ENCODE peak calls at places on chromosomes 7 and 10, in ten cellular contexts. One of them, this sample, is unnamed.

GRCh38 chr10:88152720-88153119 is 289.3 kb downstream of the PTEN start:
- DNase-seq in stimulated activated CD8-positive, alpha-beta memory T cell treated with anti-CD3 and anti-CD28 coated beads, Interleukin-4, amount 100 ng/mL, for 1 hour: no peak
- DNase-seq in left kidney: no peak
- DNase-seq in activated naive CD4-positive, alpha-beta T cell: peak; percentile 1
- DNase-seq in naive thymus-derived CD4-positive, alpha-beta T cell: no peak
- DNase-seq in adrenal gland: peak; percentile 35
- DNase-seq in stimulated activated CD4-positive, alpha-beta T cell treated with anti-CD3 and anti-CD28 coated beads, TNF-alpha, amount 100 ng/mL, for 1 hour: no peak
- DNase-seq in spleen: no peak
- DNase-seq in activated T-cell treated with anti-CD3 and anti-CD28 coated beads, Interleukin-2, amount 50 U/mL, for 24 hours: peak; percentile 59
- DNase-seq in GM12878: peak; percentile 40
- DNase-seq in this sample: no peak

GRCh38 chr7:23713285-23714235 is 3.5 kb downstream of the STK31 start:
- DNase-seq in stimulated activated CD8-positive, alpha-beta memory T cell treated with anti-CD3 and anti-CD28 coated beads, Interleukin-4, amount 100 ng/mL, for 1 hour: no peak
- DNase-seq in left kidney: no peak
- DNase-seq in activated naive CD4-positive, alpha-beta T cell: no peak
- DNase-seq in naive thymus-derived CD4-positive, alpha-beta T cell: no peak
- DNase-seq in adrenal gland: no peak
- DNase-seq in stimulated activated CD4-positive, alpha-beta T cell treated with anti-CD3 and anti-CD28 coated beads, TNF-alpha, amount 100 ng/mL, for 1 hour: no peak
- DNase-seq in spleen: no peak
- DNase-seq in activated T-cell treated with anti-CD3 and anti-CD28 coated beads, Interleukin-2, amount 50 U/mL, for 24 hours: no peak
- DNase-seq in GM12878: no peak
- DNase-seq in this sample: no peak

GRCh38 chr10:12264204-12264908 is 68.4 kb downstream of the CDC123 start:
- DNase-seq in stimulated activated CD8-positive, alpha-beta memory T cell treated with anti-CD3 and anti-CD28 coated beads, Interleukin-4, amount 100 ng/mL, for 1 hour: no peak
- DNase-seq in left kidney: peak; percentile 91
- DNase-seq in activated naive CD4-positive, alpha-beta T cell: peak; percentile 34
- DNase-seq in naive thymus-derived CD4-positive, alpha-beta T cell: peak; percentile 56
- DNase-seq in adrenal gland: peak; percentile 57
- DNase-seq in stimulated activated CD4-positive, alpha-beta T cell treated with anti-CD3 and anti-CD28 coated beads, TNF-alpha, amount 100 ng/mL, for 1 hour: peak; percentile 40
- DNase-seq in spleen: peak; percentile 95
- DNase-seq in activated T-cell treated with anti-CD3 and anti-CD28 coated beads, Interleukin-2, amount 50 U/mL, for 24 hours: peak; percentile 84
- DNase-seq in GM12878: peak; percentile 99
- DNase-seq in this sample: peak; percentile 64

GRCh38 chr10:18793951-18794350 is 134.7 kb downstream of the ARL5B start:
- DNase-seq in stimulated activated CD8-positive, alpha-beta memory T cell treated with anti-CD3 and anti-CD28 coated beads, Interleukin-4, amount 100 ng/mL, for 1 hour: no peak
- DNase-seq in left kidney: peak; percentile 41
- DNase-seq in activated naive CD4-positive, alpha-beta T cell: no peak
- DNase-seq in naive thymus-derived CD4-positive, alpha-beta T cell: no peak
- DNase-seq in adrenal gland: no peak
- DNase-seq in stimulated activated CD4-positive, alpha-beta T cell treated with anti-CD3 and anti-CD28 coated beads, TNF-alpha, amount 100 ng/mL, for 1 hour: no peak
- DNase-seq in spleen: no peak
- DNase-seq in activated T-cell treated with anti-CD3 and anti-CD28 coated beads, Interleukin-2, amount 50 U/mL, for 24 hours: no peak
- DNase-seq in GM12878: no peak
- DNase-seq in this sample: no peak

GRCh38 chr7:44891372-44891771 is 6.0 kb upstream of the PURB start:
- DNase-seq in stimulated activated CD8-positive, alpha-beta memory T cell treated with anti-CD3 and anti-CD28 coated beads, Interleukin-4, amount 100 ng/mL, for 1 hour: peak; percentile 14
- DNase-seq in left kidney: no peak
- DNase-seq in activated naive CD4-positive, alpha-beta T cell: no peak
- DNase-seq in naive thymus-derived CD4-positive, alpha-beta T cell: no peak
- DNase-seq in adrenal gland: no peak
- DNase-seq in stimulated activated CD4-positive, alpha-beta T cell treated with anti-CD3 and anti-CD28 coated beads, TNF-alpha, amount 100 ng/mL, for 1 hour: no peak
- DNase-seq in spleen: no peak
- DNase-seq in activated T-cell treated with anti-CD3 and anti-CD28 coated beads, Interleukin-2, amount 50 U/mL, for 24 hours: peak; percentile 58
- DNase-seq in GM12878: no peak
- DNase-seq in this sample: no peak

GRCh38 chr7:30681262-30682130 is 760 bp downstream of the CRHR2 start:
- DNase-seq in stimulated activated CD8-positive, alpha-beta memory T cell treated with anti-CD3 and anti-CD28 coated beads, Interleukin-4, amount 100 ng/mL, for 1 hour: no peak
- DNase-seq in left kidney: peak; percentile 39
- DNase-seq in activated naive CD4-positive, alpha-beta T cell: no peak
- DNase-seq in naive thymus-derived CD4-positive, alpha-beta T cell: no peak
- DNase-seq in adrenal gland: no peak
- DNase-seq in stimulated activated CD4-positive, alpha-beta T cell treated with anti-CD3 and anti-CD28 coated beads, TNF-alpha, amount 100 ng/mL, for 1 hour: no peak
- DNase-seq in spleen: no peak
- DNase-seq in activated T-cell treated with anti-CD3 and anti-CD28 coated beads, Interleukin-2, amount 50 U/mL, for 24 hours: peak; percentile 41
- DNase-seq in GM12878: no peak
- DNase-seq in this sample: no peak

GRCh38 chr10:3452683-3453388 is 280.3 kb upstream of the PITRM1 start:
- DNase-seq in stimulated activated CD8-positive, alpha-beta memory T cell treated with anti-CD3 and anti-CD28 coated beads, Interleukin-4, amount 100 ng/mL, for 1 hour: no peak
- DNase-seq in left kidney: no peak
- DNase-seq in activated naive CD4-positive, alpha-beta T cell: no peak
- DNase-seq in naive thymus-derived CD4-positive, alpha-beta T cell: no peak
- DNase-seq in adrenal gland: no peak
- DNase-seq in stimulated activated CD4-positive, alpha-beta T cell treated with anti-CD3 and anti-CD28 coated beads, TNF-alpha, amount 100 ng/mL, for 1 hour: no peak
- DNase-seq in spleen: no peak
- DNase-seq in activated T-cell treated with anti-CD3 and anti-CD28 coated beads, Interleukin-2, amount 50 U/mL, for 24 hours: no peak
- DNase-seq in GM12878: no peak
- DNase-seq in this sample: no peak

GRCh38 chr10:74244097-74244685 is 93.2 kb downstream of the ADK start:
- DNase-seq in stimulated activated CD8-positive, alpha-beta memory T cell treated with anti-CD3 and anti-CD28 coated beads, Interleukin-4, amount 100 ng/mL, for 1 hour: no peak
- DNase-seq in left kidney: peak; percentile 39
- DNase-seq in activated naive CD4-positive, alpha-beta T cell: no peak
- DNase-seq in naive thymus-derived CD4-positive, alpha-beta T cell: no peak
- DNase-seq in adrenal gland: no peak
- DNase-seq in stimulated activated CD4-positive, alpha-beta T cell treated with anti-CD3 and anti-CD28 coated beads, TNF-alpha, amount 100 ng/mL, for 1 hour: no peak
- DNase-seq in spleen: no peak
- DNase-seq in activated T-cell treated with anti-CD3 and anti-CD28 coated beads, Interleukin-2, amount 50 U/mL, for 24 hours: no peak
- DNase-seq in GM12878: no peak
- DNase-seq in this sample: peak; percentile 17

GRCh38 chr10:88207121-88207546 is 343.7 kb downstream of the PTEN start:
- DNase-seq in stimulated activated CD8-positive, alpha-beta memory T cell treated with anti-CD3 and anti-CD28 coated beads, Interleukin-4, amount 100 ng/mL, for 1 hour: no peak
- DNase-seq in left kidney: no peak
- DNase-seq in activated naive CD4-positive, alpha-beta T cell: no peak
- DNase-seq in naive thymus-derived CD4-positive, alpha-beta T cell: no peak
- DNase-seq in adrenal gland: no peak
- DNase-seq in stimulated activated CD4-positive, alpha-beta T cell treated with anti-CD3 and anti-CD28 coated beads, TNF-alpha, amount 100 ng/mL, for 1 hour: no peak
- DNase-seq in spleen: no peak
- DNase-seq in activated T-cell treated with anti-CD3 and anti-CD28 coated beads, Interleukin-2, amount 50 U/mL, for 24 hours: no peak
- DNase-seq in GM12878: no peak
- DNase-seq in this sample: no peak

GRCh38 chr7:100544949-100545635 is 6.1 kb downstream of the AGFG2 start:
- DNase-seq in stimulated activated CD8-positive, alpha-beta memory T cell treated with anti-CD3 and anti-CD28 coated beads, Interleukin-4, amount 100 ng/mL, for 1 hour: no peak
- DNase-seq in left kidney: no peak
- DNase-seq in activated naive CD4-positive, alpha-beta T cell: no peak
- DNase-seq in naive thymus-derived CD4-positive, alpha-beta T cell: no peak
- DNase-seq in adrenal gland: peak; percentile 55
- DNase-seq in stimulated activated CD4-positive, alpha-beta T cell treated with anti-CD3 and anti-CD28 coated beads, TNF-alpha, amount 100 ng/mL, for 1 hour: no peak
- DNase-seq in spleen: no peak
- DNase-seq in activated T-cell treated with anti-CD3 and anti-CD28 coated beads, Interleukin-2, amount 50 U/mL, for 24 hours: no peak
- DNase-seq in GM12878: no peak
- DNase-seq in this sample: no peak

GRCh38 chr7:140179339-140179738 is 2.6 kb upstream of the KDM7A start:
- DNase-seq in stimulated activated CD8-positive, alpha-beta memory T cell treated with anti-CD3 and anti-CD28 coated beads, Interleukin-4, amount 100 ng/mL, for 1 hour: no peak
- DNase-seq in left kidney: no peak
- DNase-seq in activated naive CD4-positive, alpha-beta T cell: no peak
- DNase-seq in naive thymus-derived CD4-positive, alpha-beta T cell: no peak
- DNase-seq in adrenal gland: no peak
- DNase-seq in stimulated activated CD4-positive, alpha-beta T cell treated with anti-CD3 and anti-CD28 coated beads, TNF-alpha, amount 100 ng/mL, for 1 hour: no peak
- DNase-seq in spleen: no peak
- DNase-seq in activated T-cell treated with anti-CD3 and anti-CD28 coated beads, Interleukin-2, amount 50 U/mL, for 24 hours: no peak
- DNase-seq in GM12878: no peak
- DNase-seq in this sample: no peak

GRCh38 chr7:132176719-132177118 is 399.6 kb downstream of the PLXNA4 start:
- DNase-seq in stimulated activated CD8-positive, alpha-beta memory T cell treated with anti-CD3 and anti-CD28 coated beads, Interleukin-4, amount 100 ng/mL, for 1 hour: no peak
- DNase-seq in left kidney: no peak
- DNase-seq in activated naive CD4-positive, alpha-beta T cell: no peak
- DNase-seq in naive thymus-derived CD4-positive, alpha-beta T cell: no peak
- DNase-seq in adrenal gland: no peak
- DNase-seq in stimulated activated CD4-positive, alpha-beta T cell treated with anti-CD3 and anti-CD28 coated beads, TNF-alpha, amount 100 ng/mL, for 1 hour: no peak
- DNase-seq in spleen: peak; percentile 17
- DNase-seq in activated T-cell treated with anti-CD3 and anti-CD28 coated beads, Interleukin-2, amount 50 U/mL, for 24 hours: no peak
- DNase-seq in GM12878: no peak
- DNase-seq in this sample: no peak

GRCh38 chr7:96388620-96389383 is 66.9 kb upstream of the SLC25A13 start:
- DNase-seq in stimulated activated CD8-positive, alpha-beta memory T cell treated with anti-CD3 and anti-CD28 coated beads, Interleukin-4, amount 100 ng/mL, for 1 hour: no peak
- DNase-seq in left kidney: peak; percentile 31
- DNase-seq in activated naive CD4-positive, alpha-beta T cell: no peak
- DNase-seq in naive thymus-derived CD4-positive, alpha-beta T cell: no peak
- DNase-seq in adrenal gland: peak; percentile 34
- DNase-seq in stimulated activated CD4-positive, alpha-beta T cell treated with anti-CD3 and anti-CD28 coated beads, TNF-alpha, amount 100 ng/mL, for 1 hour: no peak
- DNase-seq in spleen: no peak
- DNase-seq in activated T-cell treated with anti-CD3 and anti-CD28 coated beads, Interleukin-2, amount 50 U/mL, for 24 hours: no peak
- DNase-seq in GM12878: no peak
- DNase-seq in this sample: no peak

GRCh38 chr10:43683451-43684197 is 34.9 kb upstream of the ZNF32 start:
- DNase-seq in stimulated activated CD8-positive, alpha-beta memory T cell treated with anti-CD3 and anti-CD28 coated beads, Interleukin-4, amount 100 ng/mL, for 1 hour: no peak
- DNase-seq in left kidney: peak; percentile 60
- DNase-seq in activated naive CD4-positive, alpha-beta T cell: no peak
- DNase-seq in naive thymus-derived CD4-positive, alpha-beta T cell: no peak
- DNase-seq in adrenal gland: no peak
- DNase-seq in stimulated activated CD4-positive, alpha-beta T cell treated with anti-CD3 and anti-CD28 coated beads, TNF-alpha, amount 100 ng/mL, for 1 hour: no peak
- DNase-seq in spleen: no peak
- DNase-seq in activated T-cell treated with anti-CD3 and anti-CD28 coated beads, Interleukin-2, amount 50 U/mL, for 24 hours: no peak
- DNase-seq in GM12878: no peak
- DNase-seq in this sample: no peak

GRCh38 chr7:144738708-144739314 is 97.0 kb downstream of the TPK1 start:
- DNase-seq in stimulated activated CD8-positive, alpha-beta memory T cell treated with anti-CD3 and anti-CD28 coated beads, Interleukin-4, amount 100 ng/mL, for 1 hour: no peak
- DNase-seq in left kidney: peak; percentile 65
- DNase-seq in activated naive CD4-positive, alpha-beta T cell: no peak
- DNase-seq in naive thymus-derived CD4-positive, alpha-beta T cell: no peak
- DNase-seq in adrenal gland: no peak
- DNase-seq in stimulated activated CD4-positive, alpha-beta T cell treated with anti-CD3 and anti-CD28 coated beads, TNF-alpha, amount 100 ng/mL, for 1 hour: peak; percentile 3
- DNase-seq in spleen: no peak
- DNase-seq in activated T-cell treated with anti-CD3 and anti-CD28 coated beads, Interleukin-2, amount 50 U/mL, for 24 hours: no peak
- DNase-seq in GM12878: no peak
- DNase-seq in this sample: peak; percentile 3

GRCh38 chr7:23530901-23531793 is 634 bp downstream of the TRA2A start:
- DNase-seq in stimulated activated CD8-positive, alpha-beta memory T cell treated with anti-CD3 and anti-CD28 coated beads, Interleukin-4, amount 100 ng/mL, for 1 hour: peak; percentile 22
- DNase-seq in left kidney: peak; percentile 89
- DNase-seq in activated naive CD4-positive, alpha-beta T cell: peak; percentile 42
- DNase-seq in naive thymus-derived CD4-positive, alpha-beta T cell: peak; percentile 37
- DNase-seq in adrenal gland: peak; percentile 66
- DNase-seq in stimulated activated CD4-positive, alpha-beta T cell treated with anti-CD3 and anti-CD28 coated beads, TNF-alpha, amount 100 ng/mL, for 1 hour: no peak
- DNase-seq in spleen: peak; percentile 91
- DNase-seq in activated T-cell treated with anti-CD3 and anti-CD28 coated beads, Interleukin-2, amount 50 U/mL, for 24 hours: peak; percentile 74
- DNase-seq in GM12878: no peak
- DNase-seq in this sample: peak; percentile 15

GRCh38 chr7:80890391-80890790 is 28.5 kb downstream of the SEMA3C start:
- DNase-seq in stimulated activated CD8-positive, alpha-beta memory T cell treated with anti-CD3 and anti-CD28 coated beads, Interleukin-4, amount 100 ng/mL, for 1 hour: no peak
- DNase-seq in left kidney: no peak
- DNase-seq in activated naive CD4-positive, alpha-beta T cell: no peak
- DNase-seq in naive thymus-derived CD4-positive, alpha-beta T cell: no peak
- DNase-seq in adrenal gland: no peak
- DNase-seq in stimulated activated CD4-positive, alpha-beta T cell treated with anti-CD3 and anti-CD28 coated beads, TNF-alpha, amount 100 ng/mL, for 1 hour: no peak
- DNase-seq in spleen: no peak
- DNase-seq in activated T-cell treated with anti-CD3 and anti-CD28 coated beads, Interleukin-2, amount 50 U/mL, for 24 hours: no peak
- DNase-seq in GM12878: no peak
- DNase-seq in this sample: no peak

GRCh38 chr7:121395494-121395960 is 581 bp downstream of the FAM3C start:
- DNase-seq in stimulated activated CD8-positive, alpha-beta memory T cell treated with anti-CD3 and anti-CD28 coated beads, Interleukin-4, amount 100 ng/mL, for 1 hour: peak; percentile 9
- DNase-seq in left kidney: no peak
- DNase-seq in activated naive CD4-positive, alpha-beta T cell: peak; percentile 21
- DNase-seq in naive thymus-derived CD4-positive, alpha-beta T cell: peak; percentile 37
- DNase-seq in adrenal gland: peak; percentile 16
- DNase-seq in stimulated activated CD4-positive, alpha-beta T cell treated with anti-CD3 and anti-CD28 coated beads, TNF-alpha, amount 100 ng/mL, for 1 hour: peak; percentile 4
- DNase-seq in spleen: peak; percentile 91
- DNase-seq in activated T-cell treated with anti-CD3 and anti-CD28 coated beads, Interleukin-2, amount 50 U/mL, for 24 hours: no peak
- DNase-seq in GM12878: no peak
- DNase-seq in this sample: peak; percentile 25

GRCh38 chr10:63464402-63465292 is 1.1 kb downstream of the JMJD1C start:
- DNase-seq in stimulated activated CD8-positive, alpha-beta memory T cell treated with anti-CD3 and anti-CD28 coated beads, Interleukin-4, amount 100 ng/mL, for 1 hour: no peak
- DNase-seq in left kidney: peak; percentile 10
- DNase-seq in activated naive CD4-positive, alpha-beta T cell: no peak
- DNase-seq in naive thymus-derived CD4-positive, alpha-beta T cell: no peak
- DNase-seq in adrenal gland: no peak
- DNase-seq in stimulated activated CD4-positive, alpha-beta T cell treated with anti-CD3 and anti-CD28 coated beads, TNF-alpha, amount 100 ng/mL, for 1 hour: no peak
- DNase-seq in spleen: no peak
- DNase-seq in activated T-cell treated with anti-CD3 and anti-CD28 coated beads, Interleukin-2, amount 50 U/mL, for 24 hours: no peak
- DNase-seq in GM12878: no peak
- DNase-seq in this sample: no peak

GRCh38 chr7:140390034-140390433 is 8.3 kb downstream of the SLC37A3 start:
- DNase-seq in stimulated activated CD8-positive, alpha-beta memory T cell treated with anti-CD3 and anti-CD28 coated beads, Interleukin-4, amount 100 ng/mL, for 1 hour: no peak
- DNase-seq in left kidney: no peak
- DNase-seq in activated naive CD4-positive, alpha-beta T cell: no peak
- DNase-seq in naive thymus-derived CD4-positive, alpha-beta T cell: no peak
- DNase-seq in adrenal gland: no peak
- DNase-seq in stimulated activated CD4-positive, alpha-beta T cell treated with anti-CD3 and anti-CD28 coated beads, TNF-alpha, amount 100 ng/mL, for 1 hour: no peak
- DNase-seq in spleen: no peak
- DNase-seq in activated T-cell treated with anti-CD3 and anti-CD28 coated beads, Interleukin-2, amount 50 U/mL, for 24 hours: no peak
- DNase-seq in GM12878: no peak
- DNase-seq in this sample: no peak

GRCh38 chr10:102704915-102705314 is 9.3 kb downstream of the ARL3 start:
- DNase-seq in stimulated activated CD8-positive, alpha-beta memory T cell treated with anti-CD3 and anti-CD28 coated beads, Interleukin-4, amount 100 ng/mL, for 1 hour: no peak
- DNase-seq in left kidney: no peak
- DNase-seq in activated naive CD4-positive, alpha-beta T cell: no peak
- DNase-seq in naive thymus-derived CD4-positive, alpha-beta T cell: no peak
- DNase-seq in adrenal gland: no peak
- DNase-seq in stimulated activated CD4-positive, alpha-beta T cell treated with anti-CD3 and anti-CD28 coated beads, TNF-alpha, amount 100 ng/mL, for 1 hour: no peak
- DNase-seq in spleen: no peak
- DNase-seq in activated T-cell treated with anti-CD3 and anti-CD28 coated beads, Interleukin-2, amount 50 U/mL, for 24 hours: no peak
- DNase-seq in GM12878: no peak
- DNase-seq in this sample: no peak

GRCh38 chr10:131422731-131423130 is 111.2 kb upstream of the TCERG1L start:
- DNase-seq in stimulated activated CD8-positive, alpha-beta memory T cell treated with anti-CD3 and anti-CD28 coated beads, Interleukin-4, amount 100 ng/mL, for 1 hour: no peak
- DNase-seq in left kidney: no peak
- DNase-seq in activated naive CD4-positive, alpha-beta T cell: no peak
- DNase-seq in naive thymus-derived CD4-positive, alpha-beta T cell: no peak
- DNase-seq in adrenal gland: no peak
- DNase-seq in stimulated activated CD4-positive, alpha-beta T cell treated with anti-CD3 and anti-CD28 coated beads, TNF-alpha, amount 100 ng/mL, for 1 hour: no peak
- DNase-seq in spleen: peak; percentile 69
- DNase-seq in activated T-cell treated with anti-CD3 and anti-CD28 coated beads, Interleukin-2, amount 50 U/mL, for 24 hours: no peak
- DNase-seq in GM12878: no peak
- DNase-seq in this sample: no peak

GRCh38 chr7:52826515-52826914 is 208.9 kb upstream of the POM121L12 start:
- DNase-seq in stimulated activated CD8-positive, alpha-beta memory T cell treated with anti-CD3 and anti-CD28 coated beads, Interleukin-4, amount 100 ng/mL, for 1 hour: no peak
- DNase-seq in left kidney: no peak
- DNase-seq in activated naive CD4-positive, alpha-beta T cell: no peak
- DNase-seq in naive thymus-derived CD4-positive, alpha-beta T cell: no peak
- DNase-seq in adrenal gland: no peak
- DNase-seq in stimulated activated CD4-positive, alpha-beta T cell treated with anti-CD3 and anti-CD28 coated beads, TNF-alpha, amount 100 ng/mL, for 1 hour: no peak
- DNase-seq in spleen: no peak
- DNase-seq in activated T-cell treated with anti-CD3 and anti-CD28 coated beads, Interleukin-2, amount 50 U/mL, for 24 hours: no peak
- DNase-seq in GM12878: peak; percentile 2
- DNase-seq in this sample: no peak

GRCh38 chr7:4549681-4550080 is 132.4 kb upstream of the FOXK1 start:
- DNase-seq in stimulated activated CD8-positive, alpha-beta memory T cell treated with anti-CD3 and anti-CD28 coated beads, Interleukin-4, amount 100 ng/mL, for 1 hour: no peak
- DNase-seq in left kidney: no peak
- DNase-seq in activated naive CD4-positive, alpha-beta T cell: no peak
- DNase-seq in naive thymus-derived CD4-positive, alpha-beta T cell: no peak
- DNase-seq in adrenal gland: peak; percentile 17
- DNase-seq in stimulated activated CD4-positive, alpha-beta T cell treated with anti-CD3 and anti-CD28 coated beads, TNF-alpha, amount 100 ng/mL, for 1 hour: no peak
- DNase-seq in spleen: no peak
- DNase-seq in activated T-cell treated with anti-CD3 and anti-CD28 coated beads, Interleukin-2, amount 50 U/mL, for 24 hours: no peak
- DNase-seq in GM12878: no peak
- DNase-seq in this sample: peak; percentile 29

GRCh38 chr10:119535837-119536507 is 6.5 kb downstream of the RGS10 start:
- DNase-seq in stimulated activated CD8-positive, alpha-beta memory T cell treated with anti-CD3 and anti-CD28 coated beads, Interleukin-4, amount 100 ng/mL, for 1 hour: no peak
- DNase-seq in left kidney: no peak
- DNase-seq in activated naive CD4-positive, alpha-beta T cell: no peak
- DNase-seq in naive thymus-derived CD4-positive, alpha-beta T cell: no peak
- DNase-seq in adrenal gland: no peak
- DNase-seq in stimulated activated CD4-positive, alpha-beta T cell treated with anti-CD3 and anti-CD28 coated beads, TNF-alpha, amount 100 ng/mL, for 1 hour: no peak
- DNase-seq in spleen: no peak
- DNase-seq in activated T-cell treated with anti-CD3 and anti-CD28 coated beads, Interleukin-2, amount 50 U/mL, for 24 hours: no peak
- DNase-seq in GM12878: no peak
- DNase-seq in this sample: no peak

GRCh38 chr7:116554436-116554835 is 29.6 kb downstream of the CAV1 start:
- DNase-seq in stimulated activated CD8-positive, alpha-beta memory T cell treated with anti-CD3 and anti-CD28 coated beads, Interleukin-4, amount 100 ng/mL, for 1 hour: no peak
- DNase-seq in left kidney: no peak
- DNase-seq in activated naive CD4-positive, alpha-beta T cell: no peak
- DNase-seq in naive thymus-derived CD4-positive, alpha-beta T cell: no peak
- DNase-seq in adrenal gland: no peak
- DNase-seq in stimulated activated CD4-positive, alpha-beta T cell treated with anti-CD3 and anti-CD28 coated beads, TNF-alpha, amount 100 ng/mL, for 1 hour: no peak
- DNase-seq in spleen: no peak
- DNase-seq in activated T-cell treated with anti-CD3 and anti-CD28 coated beads, Interleukin-2, amount 50 U/mL, for 24 hours: no peak
- DNase-seq in GM12878: no peak
- DNase-seq in this sample: no peak

GRCh38 chr10:118472415-118472814 is 123.0 kb downstream of the PRLHR start:
- DNase-seq in stimulated activated CD8-positive, alpha-beta memory T cell treated with anti-CD3 and anti-CD28 coated beads, Interleukin-4, amount 100 ng/mL, for 1 hour: no peak
- DNase-seq in left kidney: no peak
- DNase-seq in activated naive CD4-positive, alpha-beta T cell: no peak
- DNase-seq in naive thymus-derived CD4-positive, alpha-beta T cell: no peak
- DNase-seq in adrenal gland: no peak
- DNase-seq in stimulated activated CD4-positive, alpha-beta T cell treated with anti-CD3 and anti-CD28 coated beads, TNF-alpha, amount 100 ng/mL, for 1 hour: no peak
- DNase-seq in spleen: no peak
- DNase-seq in activated T-cell treated with anti-CD3 and anti-CD28 coated beads, Interleukin-2, amount 50 U/mL, for 24 hours: no peak
- DNase-seq in GM12878: no peak
- DNase-seq in this sample: no peak

GRCh38 chr10:50623299-50624153 is at the start of gene SGMS1:
- DNase-seq in stimulated activated CD8-positive, alpha-beta memory T cell treated with anti-CD3 and anti-CD28 coated beads, Interleukin-4, amount 100 ng/mL, for 1 hour: peak; percentile 40
- DNase-seq in left kidney: peak; percentile 95
- DNase-seq in activated naive CD4-positive, alpha-beta T cell: peak; percentile 45
- DNase-seq in naive thymus-derived CD4-positive, alpha-beta T cell: peak; percentile 73
- DNase-seq in adrenal gland: peak; percentile 84
- DNase-seq in stimulated activated CD4-positive, alpha-beta T cell treated with anti-CD3 and anti-CD28 coated beads, TNF-alpha, amount 100 ng/mL, for 1 hour: peak; percentile 50
- DNase-seq in spleen: peak; percentile 97
- DNase-seq in activated T-cell treated with anti-CD3 and anti-CD28 coated beads, Interleukin-2, amount 50 U/mL, for 24 hours: peak; percentile 88
- DNase-seq in GM12878: no peak
- DNase-seq in this sample: peak; percentile 89